ENCODE peak calls at places on chromosomes 6 and 20, in four cellular contexts. One of them, this sample, is unnamed.

GRCh38 chr6:23559587-23560343 is 566.2 kb upstream of the NRSN1 start:
- DNase-seq in H1: no peak
- DNase-seq in HepG2: peak
- DNase-seq in GM12878: no peak
- DNase-seq in this sample: no peak

GRCh38 chr6:114998492-114998891 is 655.7 kb upstream of the HS3ST5 start:
- DNase-seq in HepG2: no peak
- DNase-seq in H1: no peak
- DNase-seq in GM12878: no peak
- DNase-seq in this sample: no peak

GRCh38 chr6:127204278-127204677 is 62.4 kb upstream of the RNF146 start:
- DNase-seq in H1: no peak
- DNase-seq in HepG2: no peak
- DNase-seq in GM12878: no peak
- DNase-seq in this sample: no peak

GRCh38 chr6:107488174-107488874 is 1.6 kb upstream of the SOBP start:
- DNase-seq in HepG2: no peak
- DNase-seq in H1: no peak
- DNase-seq in GM12878: no peak
- DNase-seq in this sample: no peak

GRCh38 chr6:34709386-34709785 is 12.8 kb upstream of the ILRUN start:
- DNase-seq in HepG2: no peak
- DNase-seq in H1: no peak
- DNase-seq in GM12878: no peak
- DNase-seq in this sample: no peak

GRCh38 chr6:144195671-144196070 is 45.4 kb downstream of the STX11 start:
- DNase-seq in GM12878: no peak
- DNase-seq in H1: no peak
- DNase-seq in HepG2: no peak
- DNase-seq in this sample: no peak

GRCh38 chr20:21557246-21557982 is 43.5 kb upstream of the NKX2-2 start:
- DNase-seq in GM12878: no peak
- DNase-seq in H1: no peak
- DNase-seq in HepG2: no peak
- DNase-seq in this sample: no peak

GRCh38 chr6:105620878-105621277 is 218.0 kb upstream of the PREP start:
- DNase-seq in H1: no peak
- DNase-seq in HepG2: no peak
- DNase-seq in GM12878: no peak
- DNase-seq in this sample: no peak

GRCh38 chr6:17987576-17988421 is at the start of gene KIF13A:
- DNase-seq in GM12878: no peak
- DNase-seq in HepG2: peak
- DNase-seq in H1: peak
- DNase-seq in this sample: no peak

GRCh38 chr6:9933674-9934073 is 481.2 kb downstream of the TFAP2A start:
- DNase-seq in GM12878: no peak
- DNase-seq in HepG2: no peak
- DNase-seq in H1: no peak
- DNase-seq in this sample: no peak

GRCh38 chr6:32046450-32047083 is 8.4 kb downstream of the CYP21A2 start:
- DNase-seq in GM12878: no peak
- DNase-seq in H1: peak
- DNase-seq in HepG2: peak
- DNase-seq in this sample: no peak

GRCh38 chr20:11229772-11230171 is 556.0 kb upstream of the JAG1 start:
- DNase-seq in HepG2: no peak
- DNase-seq in GM12878: no peak
- DNase-seq in H1: no peak
- DNase-seq in this sample: no peak

GRCh38 chr6:148771212-148771601 is 24.4 kb downstream of the UST start:
- DNase-seq in H1: no peak
- DNase-seq in GM12878: no peak
- DNase-seq in HepG2: no peak
- DNase-seq in this sample: no peak

GRCh38 chr6:5132741-5133140 is 47.6 kb downstream of the PPP1R3G start:
- DNase-seq in H1: no peak
- DNase-seq in HepG2: no peak
- DNase-seq in GM12878: peak
- DNase-seq in this sample: peak

GRCh38 chr6:138545621-138545980 is 46.3 kb upstream of the NHSL1 start:
- DNase-seq in GM12878: no peak
- DNase-seq in H1: peak
- DNase-seq in HepG2: no peak
- DNase-seq in this sample: peak

GRCh38 chr6:14601490-14601889 is 483.9 kb downstream of the CD83 start:
- DNase-seq in H1: peak
- DNase-seq in HepG2: peak
- DNase-seq in GM12878: no peak
- DNase-seq in this sample: no peak

GRCh38 chr6:51959744-51960383 is 127.5 kb downstream of the PKHD1 start:
- DNase-seq in GM12878: peak
- DNase-seq in HepG2: peak
- DNase-seq in H1: peak
- DNase-seq in this sample: peak

GRCh38 chr6:41416165-41416837 is 80.9 kb downstream of the NCR2 start:
- DNase-seq in HepG2: no peak
- DNase-seq in H1: no peak
- DNase-seq in GM12878: no peak
- DNase-seq in this sample: no peak
- TF ChIP-seq SUZ12 in HepG2: no peak
- TF ChIP-seq SUZ12 in H1: no peak
- TF ChIP-seq SUZ12 in GM12878: no peak
- TF ChIP-seq SUZ12 in this sample: no peak

GRCh38 chr20:1003920-1004697 is 2.0 kb upstream of the RSPO4 start:
- DNase-seq in HepG2: peak
- DNase-seq in GM12878: no peak
- DNase-seq in H1: no peak
- DNase-seq in this sample: no peak
- TF ChIP-seq ZNF274 in HepG2: no peak
- TF ChIP-seq ZNF274 in GM12878: no peak
- TF ChIP-seq ZNF274 in H1: no peak
- TF ChIP-seq ZNF274 in this sample: no peak

DNA sequence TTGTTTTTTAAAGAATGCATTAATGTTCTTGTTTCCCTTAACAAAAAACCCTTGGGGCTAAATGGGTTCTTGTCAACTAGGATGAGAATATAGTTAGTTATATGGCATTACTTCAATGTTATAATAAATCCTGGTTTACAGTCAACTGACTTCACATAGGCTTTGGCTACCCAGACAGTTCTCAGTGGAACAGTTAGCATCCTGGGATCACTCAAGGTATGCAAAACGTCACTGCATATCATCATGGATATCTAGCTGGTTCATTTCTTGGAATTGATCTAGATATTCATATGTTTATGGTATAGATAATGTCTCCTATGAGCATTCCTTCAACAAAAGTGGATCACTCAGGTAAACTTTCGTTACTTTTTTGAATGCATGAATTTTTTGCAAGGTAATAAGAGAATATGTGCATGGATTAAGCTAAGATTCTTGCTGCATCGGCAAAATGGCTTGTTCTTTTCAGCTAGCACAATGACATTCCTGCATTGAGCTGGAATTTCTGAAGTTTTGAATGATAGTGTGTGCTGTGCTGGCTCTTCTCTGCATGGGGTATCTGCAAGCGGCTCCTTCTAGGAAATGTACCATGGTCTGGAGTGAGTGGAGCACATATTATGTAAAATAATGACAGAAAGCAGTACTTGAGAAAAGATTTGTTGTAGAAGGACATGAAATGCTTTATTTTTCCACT is 138.9 kb downstream of the ADGRG6 start:
- DNase-seq in GM12878: no peak
- DNase-seq in H1: no peak
- DNase-seq in HepG2: no peak
- DNase-seq in this sample: peak
- TF ChIP-seq YY1 in GM12878: no peak
- TF ChIP-seq YY1 in H1: no peak
- TF ChIP-seq YY1 in HepG2: no peak
- TF ChIP-seq YY1 in this sample: no peak

GRCh38 chr6:88661136-88661535 is 302.3 kb downstream of the RNGTT start:
- DNase-seq in HepG2: no peak
- DNase-seq in H1: no peak
- DNase-seq in GM12878: no peak
- DNase-seq in this sample: no peak

GRCh38 chr6:88663801-88664200 is 299.6 kb downstream of the RNGTT start:
- DNase-seq in GM12878: no peak
- DNase-seq in H1: no peak
- DNase-seq in HepG2: no peak
- DNase-seq in this sample: no peak

GRCh38 chr6:88662653-88663174 is 300.7 kb downstream of the RNGTT start:
- DNase-seq in HepG2: no peak
- DNase-seq in GM12878: peak
- DNase-seq in H1: no peak
- DNase-seq in this sample: no peak

GRCh38 chr6:88665131-88665530 is 298.3 kb downstream of the RNGTT start:
- DNase-seq in H1: no peak
- DNase-seq in GM12878: no peak
- DNase-seq in HepG2: no peak
- DNase-seq in this sample: no peak

DNA sequence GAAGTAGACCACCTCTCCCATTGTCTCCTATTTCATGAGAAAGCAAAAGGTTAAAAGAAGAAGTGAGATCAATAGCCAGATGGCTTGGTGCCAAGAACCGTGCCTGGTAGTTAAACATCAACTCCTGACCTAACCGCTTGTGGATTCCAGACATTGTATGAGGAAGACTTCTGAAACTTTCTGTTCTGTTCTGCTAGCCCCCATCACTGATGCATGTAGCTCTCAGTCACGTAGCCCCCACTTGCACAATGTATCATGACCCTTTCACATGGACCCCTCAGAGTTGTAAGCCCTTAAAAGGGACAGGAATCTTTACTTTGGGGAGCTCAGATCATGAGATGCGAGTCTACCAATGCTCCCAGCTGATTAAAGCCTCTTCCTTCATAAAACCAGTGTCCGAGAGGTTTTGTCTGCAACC is 301.2 kb downstream of the RNGTT start:
- DNase-seq in H1: no peak
- DNase-seq in HepG2: peak
- DNase-seq in GM12878: peak
- DNase-seq in this sample: no peak
- TF ChIP-seq SUZ12 in H1: no peak
- TF ChIP-seq SUZ12 in HepG2: no peak
- TF ChIP-seq SUZ12 in GM12878: no peak
- TF ChIP-seq SUZ12 in this sample: no peak

DNA sequence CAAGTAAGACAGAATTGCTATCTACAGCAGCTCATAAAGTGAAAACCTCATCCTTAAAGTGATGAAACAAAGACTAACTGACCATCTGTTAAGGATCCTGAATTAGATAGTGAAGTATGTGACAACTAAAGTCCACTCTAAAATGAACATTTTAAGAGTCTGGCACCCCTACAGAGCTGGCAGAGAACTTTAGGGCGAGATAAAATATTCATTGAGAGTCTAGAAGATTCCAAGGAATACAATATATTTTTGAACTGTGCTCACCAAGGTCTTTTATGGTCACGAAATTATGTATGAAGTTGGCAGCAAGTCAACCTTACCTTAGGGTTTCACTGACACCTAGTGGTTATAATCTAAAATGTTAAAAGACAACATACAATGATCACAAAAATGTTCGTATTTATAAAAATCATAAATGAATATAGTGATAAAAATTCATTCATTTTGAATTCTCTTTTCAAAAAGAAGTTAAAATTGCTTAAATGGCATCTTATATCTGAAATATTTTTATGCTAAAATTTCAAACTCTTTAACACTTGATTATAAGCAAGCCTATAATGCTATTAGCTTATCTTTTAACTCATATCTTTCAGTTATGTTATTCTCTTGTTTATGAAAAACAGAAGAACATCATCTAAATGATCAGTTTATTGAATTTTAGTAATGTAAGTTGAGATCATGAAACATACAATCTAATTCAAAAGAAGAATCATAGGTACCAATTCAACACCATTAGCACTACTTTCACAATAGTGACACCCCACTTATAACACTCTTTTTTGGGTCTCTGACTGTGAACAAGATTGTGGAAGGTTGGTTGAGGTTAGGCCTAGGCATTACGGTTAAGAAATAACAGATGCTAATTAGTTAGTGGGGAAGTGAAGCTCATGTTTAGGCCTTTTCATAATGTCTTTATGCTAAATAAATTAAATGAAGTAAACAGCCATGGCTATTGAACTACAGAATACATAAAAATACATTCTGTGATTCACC is 27.5 kb downstream of the RSPH3 start:
- DNase-seq in H1: no peak
- DNase-seq in GM12878: peak
- DNase-seq in HepG2: peak
- DNase-seq in this sample: peak
- TF ChIP-seq ZNF274 in H1: no peak
- TF ChIP-seq ZNF274 in GM12878: no peak
- TF ChIP-seq ZNF274 in HepG2: no peak
- TF ChIP-seq ZNF274 in this sample: no peak

DNA sequence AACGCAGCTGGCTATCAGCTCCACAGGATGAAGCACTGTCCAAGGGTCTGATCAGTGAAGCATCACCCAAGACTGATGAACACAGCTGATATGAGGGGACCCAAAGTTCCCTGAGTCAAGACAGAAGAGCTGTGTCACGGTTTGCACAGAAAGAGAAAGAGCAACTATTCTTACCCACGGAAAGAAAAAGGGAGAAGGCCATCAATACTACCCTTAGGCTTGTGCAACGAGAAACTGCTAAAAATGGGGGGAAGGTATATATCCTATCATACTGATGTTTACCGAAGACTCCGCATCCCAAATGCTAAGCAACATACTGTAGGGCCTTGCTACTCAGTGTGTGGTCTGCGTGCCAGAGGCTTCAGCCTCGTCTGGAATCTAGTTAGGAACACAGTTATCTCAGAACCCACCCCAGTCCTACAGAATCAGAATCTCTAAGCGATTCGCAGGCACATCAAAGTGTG is 665 bp downstream of the FASTKD5 start:
- DNase-seq in H1: no peak
- DNase-seq in GM12878: no peak
- DNase-seq in HepG2: no peak
- DNase-seq in this sample: no peak
- TF ChIP-seq YY1 in H1: no peak
- TF ChIP-seq YY1 in GM12878: no peak
- TF ChIP-seq YY1 in HepG2: no peak
- TF ChIP-seq YY1 in this sample: no peak

This sample was measured in NT2/D1.